ENCODE peak calls at places on chromosome 13, in five cellular contexts. W, Z, L, R and O are unnamed samples.

GRCh38 chr13:30915691-30916541 is 9.8 kb downstream of the MEDAG start:
- DNase-seq in L (no peak), W (no peak), Z (no peak), R (no peak), O (no peak)

GRCh38 chr13:21297914-21298831 is 121.7 kb downstream of the MRPL57 start:
- DNase-seq in R (peak), L (peak), Z (peak), W (peak), O (peak)

GRCh38 chr13:26896986-26897668 is 136.5 kb upstream of the GPR12 start:
- DNase-seq in L (no peak), W (no peak), Z (no peak), R (no peak), O (no peak)

GRCh38 chr13:23848639-23849282 is 40.4 kb downstream of the MIPEP start:
- DNase-seq in W (no peak), Z (no peak), R (no peak), L (no peak), O (no peak)

GRCh38 chr13:31007392-31007791 is 74.9 kb downstream of the TEX26 start:
- DNase-seq in L (no peak), R (no peak), Z (no peak), W (no peak), O (no peak)

GRCh38 chr13:68304287-68304893 is 1074.3 kb upstream of the PCDH9 start:
- DNase-seq in W (peak), L (no peak), Z (peak), R (no peak), O (no peak)

GRCh38 chr13:40984670-40985366 is 34.3 kb downstream of the ELF1 start:
- DNase-seq in R (no peak), W (no peak), L (no peak), Z (no peak), O (no peak)

GRCh38 chr13:39811051-39811450 is 155.6 kb downstream of the COG6 start:
- DNase-seq in L (no peak), R (no peak), Z (no peak), W (no peak), O (no peak)

GRCh38 chr13:50732712-50733111 is 110.8 kb downstream of the DLEU7 start:
- DNase-seq in W (no peak), L (no peak), R (no peak), Z (peak), O (no peak)

GRCh38 chr13:51158365-51158764 is 47.3 kb upstream of the C13orf42 start:
- DNase-seq in W (no peak), R (no peak), Z (no peak), L (no peak), O (no peak)